ENCODE peak calls at places on chromosomes 12 and 14, in four cellular contexts. J, P, C and Z are unnamed samples.

GRCh38 chr12:8989425-8989824 is at the start of gene KLRG1:
- DNase-seq in J (no peak), P (no peak), C (no peak), Z (no peak)

GRCh38 chr12:55876110-55876509 is 33.4 kb upstream of the MMP19 start:
- DNase-seq in J (no peak), P (no peak), C (no peak), Z (no peak)

GRCh38 chr12:88960213-88960878 is 380.1 kb upstream of the KITLG start:
- DNase-seq in J (no peak), P (no peak), C (peak; percentile 49), Z (no peak)

GRCh38 chr14:60058087-60058486 is 33.6 kb upstream of the PCNX4 start:
- DNase-seq in J (no peak), P (no peak), C (no peak), Z (no peak)

GRCh38 chr12:56718636-56719035 is 6.5 kb downstream of the NACA start:
- DNase-seq in J (no peak), P (no peak), C (no peak), Z (no peak)

GRCh38 chr14:62692490-62693106 is 352.7 kb downstream of the KCNH5 start:
- DNase-seq in J (peak; percentile 22), P (no peak), C (peak; percentile 51), Z (no peak)

GRCh38 chr14:100292776-100293461 is 13.3 kb downstream of the SLC25A29 start:
- DNase-seq in J (no peak), P (peak; percentile 41), C (no peak), Z (no peak)

GRCh38 chr12:94704452-94704871 is 54.1 kb upstream of the TMCC3 start:
- DNase-seq in J (peak; percentile 86), P (no peak), C (peak; percentile 90), Z (peak; percentile 36)

GRCh38 chr14:68682166-68683103 is 110.4 kb downstream of the ZFP36L1 start:
- DNase-seq in J (peak; percentile 79), P (peak; percentile 80), C (peak; percentile 95), Z (peak; percentile 20)

GRCh38 chr14:105346880-105347586 is 32.5 kb downstream of the PACS2 start:
- DNase-seq in J (no peak), P (no peak), C (no peak), Z (peak; percentile 47)

GRCh38 chr14:75981826-75982723 is at the start of gene TGFB3:
- DNase-seq in J (peak; percentile 73), P (peak; percentile 91), C (peak; percentile 93), Z (peak; percentile 80)

GRCh38 chr12:16602412-16602811 is 3.5 kb downstream of the LMO3 start:
- DNase-seq in J (no peak), P (no peak), C (no peak), Z (no peak)

GRCh38 chr14:89617471-89618291 is 200.6 kb upstream of the FOXN3 start:
- DNase-seq in J (no peak), P (peak; percentile 69), C (peak; percentile 77), Z (peak; percentile 30)

GRCh38 chr12:130090564-130090963 is 71.7 kb upstream of the FZD10 start:
- DNase-seq in J (no peak), P (no peak), C (no peak), Z (no peak)

GRCh38 chr12:76462668-76463224 is 96.8 kb downstream of the OSBPL8 start:
- DNase-seq in J (no peak), P (no peak), C (peak; percentile 63), Z (no peak)

GRCh38 chr14:51367600-51367931 is 127.5 kb downstream of the TMX1 start:
- DNase-seq in J (no peak), P (no peak), C (peak; percentile 83), Z (no peak)

GRCh38 chr12:92505373-92506340 is 197.1 kb upstream of the PLEKHG7 start:
- DNase-seq in J (no peak), P (peak; percentile 92), C (peak; percentile 50), Z (peak; percentile 24)

GRCh38 chr12:105427883-105428282 is 97.4 kb downstream of the C12orf75 start:
- DNase-seq in J (no peak), P (no peak), C (peak; percentile 33), Z (no peak)

GRCh38 chr12:77973579-77973978 is 142.9 kb downstream of the NAV3 start:
- DNase-seq in J (no peak), P (no peak), C (no peak), Z (no peak)

GRCh38 chr12:7118914-7119313 is 9.8 kb downstream of the RBP5 start:
- DNase-seq in J (no peak), P (peak; percentile 29), C (no peak), Z (no peak)

GRCh38 chr12:4566474-4566873 is 4.5 kb downstream of the DYRK4 start:
- DNase-seq in J (no peak), P (no peak), C (no peak), Z (no peak)

GRCh38 chr12:4564819-4565218 is 2.8 kb downstream of the DYRK4 start:
- DNase-seq in J (no peak), P (no peak), C (no peak), Z (no peak)

GRCh38 chr12:4562034-4562657 is at the start of gene DYRK4:
- DNase-seq in J (no peak), P (peak; percentile 91), C (peak; percentile 60), Z (peak; percentile 90)

GRCh38 chr12:4563336-4563735 is 1.3 kb downstream of the DYRK4 start:
- DNase-seq in J (no peak), P (no peak), C (no peak), Z (no peak)

DNA sequence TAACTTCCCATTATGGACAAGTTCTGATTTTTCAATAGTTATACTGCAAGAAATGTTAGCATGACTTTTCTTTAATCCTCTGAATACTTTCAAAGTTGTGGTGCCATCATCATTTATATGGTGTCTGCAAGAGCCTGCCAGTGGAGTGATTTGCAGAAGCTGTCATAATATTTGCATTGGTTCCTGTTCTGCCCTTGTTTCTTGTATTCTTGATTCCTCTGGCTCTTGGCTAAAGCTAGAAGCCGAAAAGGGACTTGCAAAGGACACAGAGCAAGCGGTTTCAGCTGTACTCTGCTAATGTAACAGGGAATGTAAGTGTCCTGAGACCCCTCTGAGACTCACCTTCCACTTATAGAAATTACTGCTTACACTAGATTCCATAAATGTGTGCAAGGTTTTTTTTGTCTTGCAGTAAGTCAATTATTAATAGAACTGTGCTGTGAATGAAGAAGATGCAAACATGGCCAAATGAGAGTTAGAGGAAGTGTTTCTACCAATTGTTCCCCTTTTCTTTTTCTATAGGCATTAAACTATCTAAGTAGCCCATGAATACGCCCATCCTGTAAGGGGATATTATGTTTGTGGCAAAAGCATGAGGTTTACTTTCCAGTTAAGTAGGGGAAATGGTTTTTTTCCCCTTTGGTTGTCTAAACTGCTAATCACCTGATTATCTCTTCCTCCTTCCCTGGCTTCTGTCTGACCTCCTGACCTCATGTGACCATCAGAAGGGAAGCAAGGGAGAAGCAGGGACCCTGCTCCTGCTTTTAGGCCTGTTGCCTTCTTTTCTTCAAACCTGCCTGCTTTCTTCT is 5.3 kb downstream of the DYRK4 start:
- DNase-seq in J (no peak), P (no peak), C (no peak), Z (no peak)
- H3K4me3 ChIP-seq in J (no peak overlapping the region), P (no peak overlapping the region), C (no peak overlapping the region), Z (no peak overlapping the region)

GRCh38 chr14:56992332-56992820 is 182.1 kb upstream of the OTX2 start:
- DNase-seq in J (no peak), P (no peak), C (no peak), Z (no peak)
- TF ChIP-seq POLR2A in J (no peak), P (no peak), C (no peak), Z (no peak)

GRCh38 chr14:25349269-25349668 is 299.3 kb upstream of the STXBP6 start:
- DNase-seq in J (no peak), P (no peak), C (no peak), Z (no peak)
- H3K9me3 ChIP-seq in J (no peaks in the 10 kb centered on the region), P (no peaks in the 10 kb centered on the region), C (peaks cover 8% of the 10 kb centered on the region), Z (no peaks in the 10 kb centered on the region)

DNA sequence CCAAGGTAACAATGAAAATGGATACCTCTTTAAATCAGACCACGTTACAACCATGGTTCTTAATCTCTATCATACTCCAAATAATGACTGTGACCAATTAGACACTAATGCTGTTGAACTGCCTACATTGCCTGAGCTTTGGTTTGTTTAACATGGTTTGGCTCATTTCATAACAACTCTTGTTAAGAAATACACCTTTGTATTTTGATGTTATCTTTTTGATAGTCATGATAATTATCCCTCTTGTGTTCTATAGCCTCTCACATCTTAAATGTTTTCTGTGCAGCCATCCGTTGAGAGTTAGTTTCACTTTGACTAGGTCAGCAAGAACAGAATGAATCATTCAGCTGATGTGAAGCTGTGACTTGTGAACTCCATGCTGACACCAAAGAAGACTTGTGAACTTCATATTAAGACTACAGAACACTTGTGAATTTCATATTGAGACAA is 75.5 kb upstream of the RERGL start:
- DNase-seq in J (no peak), P (no peak), C (peak; percentile 20), Z (no peak)
- H3K4me3 ChIP-seq in J (no peak overlapping the region), P (no peak overlapping the region), C (peak overlapping the region; percentile 23), Z (no peak overlapping the region)

GRCh38 chr12:12048266-12048665 is 22.5 kb upstream of the BCL2L14 start:
- DNase-seq in J (no peak), P (no peak), C (no peak), Z (no peak)

GRCh38 chr12:12048714-12049113 is 22.0 kb upstream of the BCL2L14 start:
- DNase-seq in J (no peak), P (no peak), C (no peak), Z (no peak)

GRCh38 chr12:12051668-12052067 is 19.1 kb upstream of the BCL2L14 start:
- DNase-seq in J (no peak), P (no peak), C (no peak), Z (no peak)

GRCh38 chr12:12047682-12048081 is 23.1 kb upstream of the BCL2L14 start:
- DNase-seq in J (no peak), P (no peak), C (no peak), Z (no peak)

GRCh38 chr12:12046401-12046800 is 24.3 kb upstream of the BCL2L14 start:
- DNase-seq in J (no peak), P (no peak), C (no peak), Z (no peak)
- TF ChIP-seq POLR2A in J (no peak), P (no peak), C (no peak), Z (no peak)

GRCh38 chr12:27104546-27104945 is 22.2 kb upstream of the C12orf71 start:
- DNase-seq in J (no peak), P (no peak), C (peak; percentile 59), Z (no peak)
- H3K9me3 ChIP-seq in J (no peaks in the 10 kb centered on the region), P (no peaks in the 10 kb centered on the region), C (no peaks in the 10 kb centered on the region), Z (no peaks in the 10 kb centered on the region)